ENCODE peak calls at places on chromosomes 7 and 10, in four cellular contexts. I is left ventricle myocardium inferior, N is tibial nerve, X is aorta. S is an unnamed sample.

GRCh38 chr7:85908051-85908450 is 721.2 kb upstream of the SEMA3D start:
- DNase-seq in I (no peak), N (no peak), X (no peak), S (no peak)

GRCh38 chr10:131943021-131943814 is 38.5 kb downstream of the BNIP3 start:
- DNase-seq in I (no peak), N (no peak), X (peak; percentile 36), S (peak; percentile 72)

GRCh38 chr10:84194424-84195043 is at the start of gene CDHR1:
- DNase-seq in I (peak; percentile 46), N (no peak), X (no peak), S (peak; percentile 88)

GRCh38 chr7:130758429-130759056 is 24.5 kb upstream of the KLF14 start:
- DNase-seq in I (no peak), N (no peak), X (no peak), S (no peak)

GRCh38 chr7:2069472-2069860 is 163.3 kb downstream of the MAD1L1 start:
- DNase-seq in I (no peak), N (no peak), X (no peak), S (no peak)

GRCh38 chr10:35185260-35186034 is 58.8 kb downstream of the CREM start:
- DNase-seq in I (no peak), N (no peak), X (no peak), S (no peak)

GRCh38 chr7:111853231-111853990 is 291.1 kb upstream of the IMMP2L start:
- DNase-seq in I (no peak), N (no peak), X (no peak), S (no peak)

GRCh38 chr7:2792856-2793487 is 51.1 kb downstream of the GNA12 start:
- DNase-seq in I (no peak), N (no peak), X (peak; percentile 69), S (no peak)

GRCh38 chr10:78685466-78686163 is 383.2 kb upstream of the ZMIZ1 start:
- DNase-seq in I (no peak), N (no peak), X (no peak), S (no peak)

GRCh38 chr10:30058111-30058510 is 1.3 kb downstream of the JCAD start:
- DNase-seq in I (no peak), N (no peak), X (no peak), S (no peak)

GRCh38 chr7:105014725-105015630 is 973 bp downstream of the KMT2E start:
- DNase-seq in I (no peak), N (peak; percentile 71), X (no peak), S (peak; percentile 84)

GRCh38 chr10:95601116-95601719 is 40.0 kb upstream of the SORBS1 start:
- DNase-seq in I (peak; percentile 71), N (peak; percentile 93), X (peak; percentile 88), S (no peak)

GRCh38 chr10:120336910-120337540 is 120.0 kb upstream of the PLPP4 start:
- DNase-seq in I (no peak), N (peak; percentile 59), X (no peak), S (no peak)

GRCh38 chr7:18866359-18867036 is 250.9 kb downstream of the TWIST1 start:
- DNase-seq in I (peak; percentile 57), N (peak; percentile 96), X (no peak), S (no peak)

GRCh38 chr10:110861930-110862677 is 9.6 kb upstream of the PDCD4 start:
- DNase-seq in I (no peak), N (no peak), X (no peak), S (no peak)

GRCh38 chr7:33395340-33395739 is 266.0 kb downstream of the BBS9 start:
- DNase-seq in I (no peak), N (no peak), X (no peak), S (no peak)

GRCh38 chr10:133042816-133043215 is 44.9 kb upstream of the ADGRA1 start:
- DNase-seq in I (no peak), N (no peak), X (no peak), S (no peak)

GRCh38 chr7:148182264-148182663 is 408.3 kb upstream of the C7orf33 start:
- DNase-seq in I (peak; percentile 13), N (no peak), X (no peak), S (no peak)

GRCh38 chr7:150716939-150717338 is 526 bp downstream of the GIMAP1 start:
- DNase-seq in I (no peak), N (no peak), X (no peak), S (no peak)

GRCh38 chr7:3942778-3943177 is 641.7 kb downstream of the SDK1 start:
- DNase-seq in I (no peak), N (no peak), X (no peak), S (no peak)

GRCh38 chr10:125414998-125415397 is 254.6 kb upstream of the CTBP2 start:
- DNase-seq in I (no peak), N (no peak), X (no peak), S (no peak)

GRCh38 chr7:151432658-151433521 is 7.1 kb downstream of the CRYGN start:
- DNase-seq in I (no peak), N (no peak), X (no peak), S (no peak)

GRCh38 chr10:46255696-46256355 is 31.0 kb upstream of the ANTXRL start:
- DNase-seq in I (peak; percentile 78), N (peak; percentile 41), X (peak; percentile 88), S (peak; percentile 86)

GRCh38 chr10:48981310-48981907 is 41.8 kb upstream of the LRRC18 start:
- DNase-seq in I (peak; percentile 57), N (peak; percentile 43), X (peak; percentile 84), S (peak; percentile 85)

GRCh38 chr7:29194594-29195417 is at the start of gene CHN2:
- DNase-seq in I (peak; percentile 51), N (peak; percentile 28), X (peak; percentile 85), S (peak; percentile 91)

GRCh38 chr10:42979181-42979580 is 97.7 kb upstream of the RET start:
- DNase-seq in I (no peak), N (no peak), X (peak; percentile 25), S (no peak)

GRCh38 chr10:28171468-28172235 is 131.2 kb downstream of the MPP7 start:
- DNase-seq in I (no peak), N (peak; percentile 46), X (no peak), S (no peak)

GRCh38 chr7:44587843-44588711 is 6.0 kb upstream of the TMED4 start:
- DNase-seq in I (no peak), N (peak; percentile 82), X (no peak), S (no peak)

GRCh38 chr10:29807407-29807806 is 172.6 kb upstream of the SVIL start:
- DNase-seq in I (no peak), N (no peak), X (no peak), S (no peak)

GRCh38 chr10:47298730-47299129 is 1.3 kb upstream of the GDF10 start:
- DNase-seq in I (no peak), N (no peak), X (no peak), S (no peak)

GRCh38 chr10:6321880-6322279 is 119.1 kb downstream of the PFKFB3 start:
- DNase-seq in I (no peak), N (no peak), X (no peak), S (no peak)

GRCh38 chr10:17415046-17415643 is 39.2 kb downstream of the ST8SIA6 start:
- DNase-seq in I (no peak), N (no peak), X (no peak), S (no peak)

GRCh38 chr7:27181795-27182275 is 3.2 kb downstream of the HOXA11 start:
- DNase-seq in I (no peak), N (no peak), X (peak; percentile 44), S (peak; percentile 33)

GRCh38 chr10:44925224-44925623 is 14.1 kb downstream of the TMEM72 start:
- DNase-seq in I (no peak), N (no peak), X (no peak), S (no peak)

GRCh38 chr10:63132651-63133055 is 475 bp upstream of the NRBF2 start:
- DNase-seq in I (no peak), N (no peak), X (no peak), S (no peak)
- H3K4me3 ChIP-seq in I (peak overlapping the region; percentile 99), N (peak overlapping the region; percentile 82), X (no peak overlapping the region), S (peak overlapping the region; percentile 69)

GRCh38 chr7:741850-742249 is 14.8 kb upstream of the PRKAR1B start:
- DNase-seq in I (no peak), N (no peak), X (no peak), S (peak; percentile 35)

GRCh38 chr7:739455-739963 is 12.4 kb upstream of the PRKAR1B start:
- DNase-seq in I (no peak), N (no peak), X (no peak), S (peak; percentile 55)

GRCh38 chr7:742791-743190 is 15.7 kb upstream of the PRKAR1B start:
- DNase-seq in I (no peak), N (no peak), X (no peak), S (no peak)

GRCh38 chr7:739964-740942 is 13.2 kb upstream of the PRKAR1B start:
- DNase-seq in I (no peak), N (no peak), X (peak; percentile 66), S (peak; percentile 69)

GRCh38 chr7:741191-741671 is 14.2 kb upstream of the PRKAR1B start:
- DNase-seq in I (no peak), N (no peak), X (peak; percentile 62), S (peak; percentile 60)
- H3K36me3 ChIP-seq in I (peaks cover 30% of the 10 kb centered on the region), N (no peaks in the 10 kb centered on the region), X (peaks cover 5% of the 10 kb centered on the region), S (peaks cover 29% of the 10 kb centered on the region)

GRCh38 chr10:68332259-68333057 is at the start of gene PBLD:
- DNase-seq in I (peak; percentile 72), N (peak; percentile 55), X (peak; percentile 86), S (peak; percentile 91)

GRCh38 chr10:68333058-68333395 is 299 bp upstream of the PBLD start:
- DNase-seq in I (no peak), N (no peak), X (no peak), S (no peak)

GRCh38 chr10:68334672-68335467 is 2.1 kb upstream of the PBLD start:
- DNase-seq in I (no peak), N (no peak), X (no peak), S (no peak)

GRCh38 chr10:68333905-68334431 is 1.2 kb upstream of the PBLD start:
- DNase-seq in I (no peak), N (no peak), X (no peak), S (no peak)

GRCh38 chr10:68333452-68333851 is 724 bp upstream of the PBLD start:
- DNase-seq in I (no peak), N (no peak), X (no peak), S (no peak)
- H3K4me1 ChIP-seq in I (peaks cover 84% of the 10 kb centered on the region), N (no peaks in the 10 kb centered on the region), X (peaks cover 11% of the 10 kb centered on the region), S (peaks cover 26% of the 10 kb centered on the region)

DNA sequence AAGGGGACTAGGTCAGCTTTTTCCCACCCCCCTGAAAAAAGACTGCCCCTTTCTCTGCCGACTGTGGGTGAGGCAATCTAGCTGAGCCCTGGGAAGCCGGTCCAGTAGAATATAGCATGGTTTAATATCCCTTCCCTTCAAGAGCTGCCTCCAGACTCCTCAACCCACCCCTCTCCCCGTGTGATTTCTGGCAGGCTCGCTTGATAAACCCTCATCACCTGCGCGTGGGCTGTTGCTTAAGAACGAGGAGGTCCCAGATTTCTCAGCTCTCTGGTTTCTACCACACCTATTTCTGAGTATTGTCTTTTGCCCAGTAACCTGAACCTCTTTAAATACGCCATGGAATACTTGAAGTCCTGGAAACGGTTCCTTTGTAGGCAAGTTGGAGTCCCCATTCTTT is 2.0 kb upstream of the LRRC4 start:
- DNase-seq in I (no peak), N (no peak), X (no peak), S (no peak)
- H3K4me3 ChIP-seq in I (no peak overlapping the region), N (peak overlapping the region; percentile 72), X (no peak overlapping the region), S (no peak overlapping the region)

GRCh38 chr10:128103229-128103714 is 23.0 kb downstream of the MKI67 start:
- DNase-seq in I (no peak), N (no peak), X (no peak), S (no peak)

GRCh38 chr10:128098631-128099030 is 27.6 kb downstream of the MKI67 start:
- DNase-seq in I (no peak), N (no peak), X (no peak), S (no peak)

GRCh38 chr10:128099901-128100300 is 26.3 kb downstream of the MKI67 start:
- DNase-seq in I (no peak), N (no peak), X (no peak), S (no peak)

GRCh38 chr10:128105383-128105782 is 20.8 kb downstream of the MKI67 start:
- DNase-seq in I (no peak), N (no peak), X (no peak), S (no peak)

GRCh38 chr10:128102480-128103228 is 23.6 kb downstream of the MKI67 start:
- DNase-seq in I (no peak), N (no peak), X (no peak), S (no peak)
- H3K36me3 ChIP-seq in I (no peaks in the 10 kb centered on the region), N (no peaks in the 10 kb centered on the region), X (no peaks in the 10 kb centered on the region), S (no peaks in the 10 kb centered on the region)

S was measured in spleen.